ENCODE peak calls at places on chromosome 15, in ten cellular contexts. Q is non-pigmented ciliary epithelial cell; B is stimulated activated CD4-positive, alpha-beta T cell treated with anti-CD3 and anti-CD28 coated beads, Interleukin-4, amount 100 ng/mL, for 48 hours; T is amniotic epithelial cell; N is head of caudate nucleus; L is CD8-positive, alpha-beta T cell; P is NCI-H1694 treated with DMSO at 0.1 percent for 48 hours; S is RCC 7860; R is HFFc6; Y is hepatocyte. I is an unnamed sample.

GRCh38 chr15:89116404-89116803 is 28.1 kb downstream of the ABHD2 start:
- DNase-seq in Q (no peak), B (no peak), T (no peak), N (no peak), L (no peak), P (no peak), S (no peak), R (no peak), Y (no peak), I (no peak)

GRCh38 chr15:35624881-35625280 is 78.9 kb upstream of the DPH6 start:
- DNase-seq in Q (peak; percentile 67), B (no peak), T (peak; percentile 97), N (no peak), L (no peak), P (peak; percentile 40), S (no peak), R (peak; percentile 55), Y (peak; percentile 27), I (no peak)

GRCh38 chr15:45664451-45664850 is 29.6 kb downstream of the SQOR start:
- DNase-seq in Q (no peak), B (no peak), T (peak; percentile 49), N (no peak), L (no peak), P (no peak), S (peak; percentile 30), R (no peak), Y (no peak), I (no peak)

GRCh38 chr15:74200871-74201419 is 1.6 kb downstream of the STRA6 start:
- DNase-seq in Q (no peak), B (no peak), T (no peak), N (no peak), L (no peak), P (no peak), S (no peak), R (no peak), Y (no peak), I (no peak)

GRCh38 chr15:29773816-29774215 is 48.5 kb downstream of the TJP1 start:
- DNase-seq in Q (no peak), B (no peak), T (no peak), N (no peak), L (no peak), P (no peak), S (peak; percentile 25), R (no peak), Y (no peak), I (no peak)

GRCh38 chr15:87755226-87755625 is 501.3 kb downstream of the NTRK3 start:
- DNase-seq in Q (no peak), B (no peak), T (no peak), N (no peak), L (no peak), P (no peak), S (peak; percentile 33), R (peak; percentile 6), Y (no peak), I (no peak)

GRCh38 chr15:78100886-78101285 is 8.5 kb downstream of the SH2D7 start:
- DNase-seq in Q (no peak), B (no peak), T (no peak), N (no peak), L (peak; percentile 3), P (no peak), S (no peak), R (no peak), Y (no peak), I (no peak)

GRCh38 chr15:79321876-79322275 is 11.0 kb downstream of the TMED3 start:
- DNase-seq in Q (no peak), B (no peak), T (no peak), N (no peak), L (no peak), P (no peak), S (no peak), R (no peak), Y (no peak), I (no peak)

GRCh38 chr15:26712350-26712749 is 60.5 kb downstream of the GABRB3 start:
- DNase-seq in Q (no peak), B (no peak), T (no peak), N (no peak), L (no peak), P (no peak), S (no peak), R (no peak), Y (no peak), I (no peak)

GRCh38 chr15:58551084-58551763 is 119.4 kb downstream of the LIPC start:
- DNase-seq in Q (no peak), B (no peak), T (no peak), N (no peak), L (no peak), P (no peak), S (peak; percentile 49), R (no peak), Y (no peak), I (no peak)

GRCh38 chr15:60442031-60442665 is 36.8 kb downstream of the ICE2 start:
- DNase-seq in Q (no peak), B (no peak), T (no peak), N (no peak), L (no peak), P (no peak), S (no peak), R (no peak), Y (no peak), I (no peak)

GRCh38 chr15:67917636-67918035 is 77.8 kb upstream of the RNU6-1 start:
- DNase-seq in Q (no peak), B (no peak), T (no peak), N (no peak), L (no peak), P (no peak), S (no peak), R (no peak), Y (no peak), I (no peak)